ENCODE peak calls at places on chromosome 4, in five cellular contexts. T is ovary, P is H1, U is heart left ventricle, R is transverse colon. L is an unnamed sample.

GRCh38 chr4:138639018-138639876 is 376.3 kb upstream of the NOCT start:
- DNase-seq in T (no peak), P (no peak), U (no peak), R (no peak), L (no peak)

GRCh38 chr4:47415719-47416118 is 47.8 kb downstream of the COMMD8 start:
- DNase-seq in T (no peak), P (no peak), U (no peak), R (no peak), L (no peak)

GRCh38 chr4:147110473-147110872 is 164.8 kb upstream of the TTC29 start:
- DNase-seq in T (no peak), P (no peak), U (no peak), R (no peak), L (no peak)

GRCh38 chr4:91064157-91064853 is 937.1 kb downstream of the CCSER1 start:
- DNase-seq in T (no peak), P (no peak), U (no peak), R (no peak), L (peak)

GRCh38 chr4:146508229-146508939 is 13.4 kb downstream of the SLC10A7 start:
- DNase-seq in T (no peak), P (no peak), U (no peak), R (no peak), L (no peak)

GRCh38 chr4:87069037-87069742 is 134.4 kb downstream of the AFF1 start:
- DNase-seq in T (no peak), P (no peak), U (no peak), R (no peak), L (no peak)

GRCh38 chr4:5708171-5708828 is at the start of gene EVC2:
- DNase-seq in T (peak), P (no peak), U (peak), R (peak), L (no peak)

GRCh38 chr4:80206111-80206510 is 8.8 kb downstream of the PRDM8 start:
- DNase-seq in T (no peak), P (no peak), U (no peak), R (no peak), L (no peak)

GRCh38 chr4:168551945-168552695 is 55.3 kb downstream of the PALLD start:
- DNase-seq in T (no peak), P (no peak), U (no peak), R (no peak), L (peak)

GRCh38 chr4:13103382-13104015 is 380.6 kb downstream of the RAB28 start:
- DNase-seq in T (no peak), P (no peak), U (no peak), R (no peak), L (no peak)

GRCh38 chr4:5465956-5466355 is 242.4 kb downstream of the EVC2 start:
- DNase-seq in T (no peak), P (no peak), U (no peak), R (no peak), L (no peak)

GRCh38 chr4:140052050-140052449 is 101.9 kb downstream of the MAML3 start:
- DNase-seq in T (peak), P (no peak), U (peak), R (peak), L (peak)

GRCh38 chr4:114136067-114136466 is 156.6 kb upstream of the ARSJ start:
- DNase-seq in T (no peak), P (no peak), U (no peak), R (no peak), L (no peak)

GRCh38 chr4:180521181-180521580 is 1722.0 kb upstream of the TENM3 start:
- DNase-seq in T (no peak), P (no peak), U (no peak), R (no peak), L (no peak)

GRCh38 chr4:10701702-10702460 is 17.3 kb upstream of the CLNK start:
- DNase-seq in T (no peak), P (no peak), U (no peak), R (no peak), L (no peak)

GRCh38 chr4:10296730-10297129 is 160.5 kb downstream of the ZNF518B start:
- DNase-seq in T (no peak), P (no peak), U (no peak), R (no peak), L (no peak)

GRCh38 chr4:182207806-182208483 is 35.3 kb upstream of the TENM3 start:
- DNase-seq in T (no peak), P (no peak), U (no peak), R (no peak), L (no peak)

GRCh38 chr4:39044947-39045734 is 12.9 kb upstream of the TMEM156 start:
- DNase-seq in T (peak), P (no peak), U (no peak), R (no peak), L (peak)
- TF ChIP-seq POLR2A in T (no peak), P (no peak), U (no peak), R (no peak), L (no peak)

GRCh38 chr4:171067422-171067821 is 745.8 kb upstream of the GALNTL6 start:
- DNase-seq in T (no peak), P (no peak), U (no peak), R (no peak), L (no peak)
- TF ChIP-seq POLR2A in T (no peak), P (no peak), U (no peak), R (no peak), L (no peak)

GRCh38 chr4:98653890-98654867 is 4.2 kb downstream of the TSPAN5 start:
- DNase-seq in T (peak), P (no peak), U (no peak), R (no peak), L (no peak)
- TF ChIP-seq POLR2A in T (no peak), P (no peak), U (no peak), R (no peak), L (no peak)

DNA sequence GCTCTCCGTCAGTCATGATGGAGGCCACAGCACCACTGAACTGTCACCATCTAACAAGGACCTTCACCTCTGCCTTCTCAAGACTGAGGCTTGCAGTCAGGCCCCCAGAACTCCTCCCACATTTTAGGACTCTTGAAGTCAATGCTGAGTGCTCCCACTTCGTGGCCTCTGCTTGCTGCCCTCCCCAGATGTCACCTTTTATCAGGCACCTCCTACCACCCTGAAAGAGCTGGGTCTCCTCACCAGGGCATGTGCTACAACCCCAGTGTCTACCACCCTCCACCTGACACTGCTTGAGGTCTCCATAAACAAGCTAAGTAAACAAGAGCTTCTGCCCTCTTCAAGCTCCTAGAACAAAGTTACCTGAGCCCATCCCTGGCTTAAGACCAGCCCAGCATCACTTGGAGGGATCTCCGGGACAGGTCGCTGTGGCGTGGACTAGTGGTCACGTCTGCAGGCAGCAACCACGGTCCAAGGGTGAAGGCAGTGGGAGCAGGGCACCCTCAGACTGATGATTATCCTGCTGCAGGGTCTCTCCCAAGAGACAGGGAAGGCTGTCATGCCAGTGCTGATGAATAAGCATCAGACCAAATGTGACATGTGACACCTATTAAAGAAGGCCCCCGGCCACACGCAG is 7.7 kb upstream of the FAM53A start:
- DNase-seq in T (no peak), P (no peak), U (no peak), R (no peak), L (no peak)
- TF ChIP-seq POLR2A in T (no peak), P (no peak), U (no peak), R (no peak), L (no peak)

GRCh38 chr4:1883583-1883982 is 12.4 kb downstream of the NSD2 start:
- DNase-seq in T (no peak), P (no peak), U (no peak), R (no peak), L (peak)
- TF ChIP-seq POLR2A in T (no peak), P (no peak), U (no peak), R (no peak), L (no peak)

GRCh38 chr4:8617486-8618040 is 25.0 kb downstream of the CPZ start:
- DNase-seq in T (peak), P (no peak), U (peak), R (no peak), L (no peak)
- TF ChIP-seq POLR2A in T (no peak), P (no peak), U (no peak), R (no peak), L (no peak)

GRCh38 chr4:15928883-15929282 is 9.7 kb downstream of the FGFBP1 start:
- DNase-seq in T (no peak), P (no peak), U (no peak), R (no peak), L (no peak)
- TF ChIP-seq POLR2A in T (no peak), P (no peak), U (no peak), R (no peak), L (no peak)

DNA sequence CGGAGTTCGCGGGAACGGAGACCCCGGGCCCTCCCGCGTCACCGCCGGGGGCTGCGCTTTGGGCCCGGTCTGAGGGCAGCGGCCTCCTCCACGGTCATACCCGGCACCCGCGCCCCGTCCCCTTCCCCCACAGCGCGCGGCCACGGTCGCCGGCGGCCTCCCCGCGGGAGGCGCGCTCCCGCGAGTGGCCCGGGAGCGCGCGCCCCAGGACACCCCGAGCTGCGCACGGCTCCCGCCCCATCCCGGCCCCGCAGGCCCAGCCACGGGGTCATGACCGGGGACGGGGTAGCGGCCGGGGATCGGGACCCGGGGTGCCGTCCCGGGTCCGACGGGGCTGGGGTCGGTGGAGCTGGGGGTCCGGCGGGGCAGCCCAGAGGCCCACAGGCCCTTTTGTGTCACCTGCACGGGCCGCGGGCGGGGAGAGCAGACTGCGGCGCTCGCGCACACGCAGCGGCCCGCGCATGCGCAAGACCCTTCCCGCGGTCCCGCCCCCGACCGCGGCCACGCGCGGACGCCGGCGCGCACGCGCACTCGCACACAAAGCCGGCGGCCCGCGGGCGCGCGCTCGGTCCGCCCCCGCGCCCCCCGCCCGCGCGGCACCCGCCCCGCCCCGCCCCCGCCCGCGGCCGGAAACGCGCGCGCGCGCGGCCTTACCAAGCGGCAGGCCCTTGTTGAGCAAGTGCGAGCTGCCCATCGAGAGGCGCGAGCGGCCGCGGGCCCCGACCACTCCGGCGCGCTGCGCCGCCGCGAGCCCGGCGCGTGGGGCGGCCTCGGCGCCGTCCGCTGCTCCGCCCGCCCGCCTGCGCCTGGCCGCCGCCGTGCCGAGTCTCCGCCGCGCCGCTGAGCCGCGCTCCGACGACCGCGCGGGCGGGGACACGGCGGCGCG is at the start of gene CTBP1:
- DNase-seq in T (peak), P (no peak), U (peak), R (peak), L (peak)
- TF ChIP-seq POLR2A in T (peak), P (peak), U (no peak), R (peak), L (peak)

DNA sequence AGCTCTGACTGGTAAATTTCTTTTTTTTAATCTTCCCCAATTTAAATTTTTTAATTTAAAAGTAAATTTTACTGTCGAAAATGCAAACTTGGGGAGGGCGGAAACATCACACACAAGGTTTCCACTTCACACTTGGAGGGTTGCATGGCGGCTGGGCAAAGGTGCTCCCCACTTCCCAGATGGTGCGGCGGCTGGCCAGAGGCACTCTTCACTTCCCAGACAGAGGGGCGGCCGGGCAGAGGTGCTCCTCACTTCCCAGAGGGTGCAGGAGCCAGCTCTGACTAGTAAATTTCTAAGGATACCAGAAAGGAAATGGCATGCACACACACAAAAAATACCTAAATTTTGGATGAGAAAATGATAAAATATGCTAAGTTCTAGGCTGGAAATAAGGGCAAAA is 16.4 kb downstream of the C1QTNF7 start:
- DNase-seq in T (no peak), P (no peak), U (no peak), R (no peak), L (no peak)
- TF ChIP-seq POLR2A in T (no peak), P (no peak), U (no peak), R (no peak), L (no peak)

DNA sequence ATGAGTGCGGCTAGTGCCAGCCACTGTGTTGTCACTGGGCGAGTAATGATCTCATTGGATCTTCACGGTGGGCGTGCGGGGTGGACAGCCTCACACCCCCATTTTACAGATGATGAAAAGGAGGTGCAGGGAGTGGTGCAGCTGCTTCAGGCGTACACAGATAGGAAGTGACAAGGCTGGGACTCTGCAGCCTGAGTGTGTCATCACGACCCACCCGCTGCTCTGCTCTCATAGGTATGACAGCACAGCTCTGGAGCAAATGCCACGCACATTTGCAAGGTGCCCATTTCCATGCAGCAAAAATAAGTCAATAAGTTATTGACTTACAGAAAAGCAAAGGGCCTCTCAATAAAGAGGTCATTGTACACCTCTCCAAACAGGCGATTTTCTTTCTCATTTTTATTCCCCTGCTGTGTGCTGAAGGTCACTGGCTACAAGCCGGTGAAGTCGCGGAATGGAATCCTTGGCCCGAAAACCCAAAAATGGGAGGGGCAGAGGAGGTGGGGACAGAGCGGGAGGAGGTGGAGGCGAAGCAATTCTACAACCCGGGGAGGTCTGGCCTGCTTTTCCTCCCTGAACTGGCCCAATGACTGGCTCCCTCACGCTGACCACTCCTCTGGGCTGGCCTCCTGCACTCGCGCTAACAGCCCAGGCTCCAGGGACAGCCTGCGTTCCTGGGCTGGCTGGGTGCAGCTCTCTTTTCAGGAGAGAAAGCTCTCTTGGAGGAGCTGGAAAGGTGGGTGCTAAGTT is at the start of gene SOD3:
- DNase-seq in T (peak), P (peak), U (peak), R (peak), L (peak)
- TF ChIP-seq POLR2A in T (peak), P (no peak), U (no peak), R (peak), L (no peak)